ENCODE peak calls at places on chromosomes 4 and X, in four cellular contexts. Q is left ventricle myocardium inferior, X is psoas muscle, B is tibial nerve. G is an unnamed sample.
A peak's percentile ranks its signal among the peaks of the same experiment; 100 is the strongest.

GRCh38 chr4:53476232-53477037 is 99.0 kb downstream of the FIP1L1 start:
- DNase-seq in Q (no peak), X (peak; percentile 49), B (peak; percentile 25), G (no peak)

GRCh38 chrX:147602297-147602696 is 309.4 kb upstream of the FMR1 start:
- DNase-seq in B (no peak), X (no peak), Q (no peak), G (no peak)

GRCh38 chrX:724256-724655 is 93.7 kb downstream of the SHOX start:
- DNase-seq in Q (no peak), X (no peak), B (no peak), G (no peak)

GRCh38 chr4:145740796-145741195 is 60.9 kb downstream of the C4orf51 start:
- DNase-seq in B (no peak), X (no peak), Q (no peak), G (no peak)

GRCh38 chr4:124396333-124396732 is 316.2 kb downstream of the ANKRD50 start:
- DNase-seq in Q (no peak), X (no peak), B (no peak), G (no peak)

GRCh38 chr4:6852582-6852981 is 57.0 kb upstream of the TBC1D14 start:
- DNase-seq in B (no peak), X (no peak), Q (no peak), G (no peak)

GRCh38 chrX:42131856-42132255 is 208.5 kb upstream of the CASK start:
- DNase-seq in B (peak; percentile 15), Q (no peak), X (no peak), G (no peak)

GRCh38 chrX:41737065-41737464 is 13.1 kb downstream of the GPR82 start:
- DNase-seq in X (no peak), B (no peak), Q (no peak), G (no peak)

GRCh38 chrX:2185341-2186082 is 315.3 kb downstream of the DHRSX start:
- DNase-seq in Q (no peak), B (no peak), X (no peak), G (no peak)

GRCh38 chrX:150329888-150330287 is 33.2 kb upstream of the MAMLD1 start:
- DNase-seq in X (no peak), Q (no peak), B (no peak), G (no peak)

GRCh38 chr4:151250706-151251105 is 26.3 kb upstream of the PRSS48 start:
- DNase-seq in B (no peak), Q (no peak), X (no peak), G (no peak)

GRCh38 chr4:29390921-29391320 is 1329.2 kb upstream of the PCDH7 start:
- DNase-seq in X (no peak), B (no peak), Q (no peak), G (no peak)

GRCh38 chr4:83054928-83055327 is 19.9 kb downstream of the COPS4 start:
- DNase-seq in Q (no peak), B (no peak), X (no peak), G (no peak)

GRCh38 chr4:721261-722171 is 15.9 kb downstream of the PCGF3 start:
- DNase-seq in Q (no peak), B (no peak), X (no peak), G (no peak)

GRCh38 chrX:51641421-51642021 is 22.8 kb upstream of the CENPVL3 start:
- DNase-seq in B (peak; percentile 5), Q (no peak), X (no peak), G (no peak)

GRCh38 chr4:1172971-1173757 is 781 bp upstream of the SPON2 start:
- DNase-seq in X (peak; percentile 59), B (peak; percentile 61), Q (no peak), G (no peak)

GRCh38 chrX:136528645-136529315 is 3.2 kb upstream of the VGLL1 start:
- DNase-seq in Q (no peak), B (no peak), X (no peak), G (no peak)

GRCh38 chr4:95129708-95130343 is 372.1 kb downstream of the BMPR1B start:
- DNase-seq in Q (no peak), X (no peak), B (peak; percentile 89), G (no peak)

GRCh38 chr4:172042714-172043114 is 229.5 kb downstream of the GALNTL6 start:
- DNase-seq in X (no peak), Q (no peak), B (no peak), G (no peak)

GRCh38 chrX:122880952-122881351 is 303.1 kb upstream of the GRIA3 start:
- DNase-seq in B (no peak), Q (no peak), X (no peak), G (no peak)

GRCh38 chrX:96761566-96761965 is 76.9 kb downstream of the DIAPH2 start:
- DNase-seq in B (no peak), X (no peak), Q (no peak), G (no peak)

GRCh38 chr4:133355636-133356035 is 206.5 kb downstream of the PCDH10 start:
- DNase-seq in X (no peak), B (no peak), Q (no peak), G (no peak)

GRCh38 chr4:41814565-41814964 is 66.0 kb upstream of the PHOX2B start:
- DNase-seq in X (no peak), Q (no peak), B (no peak), G (no peak)

GRCh38 chr4:68272860-68273259 is 27.4 kb upstream of the TMPRSS11B start:
- DNase-seq in B (no peak), X (no peak), Q (no peak), G (no peak)

GRCh38 chr4:20249333-20249732 is 2.4 kb upstream of the SLIT2 start:
- DNase-seq in B (no peak), Q (no peak), X (no peak), G (no peak)

GRCh38 chrX:49019599-49020249 is 17.7 kb upstream of the GRIPAP1 start:
- DNase-seq in X (no peak), B (no peak), Q (no peak), G (no peak)

GRCh38 chrX:118049713-118050112 is 66.9 kb downstream of the KLHL13 start:
- DNase-seq in X (no peak), Q (no peak), B (no peak), G (no peak)

GRCh38 chrX:131827935-131828334 is 195.2 kb upstream of the STK26 start:
- DNase-seq in Q (no peak), B (no peak), X (no peak), G (no peak)

GRCh38 chrX:1542994-1543725 is 6.2 kb upstream of the P2RY8 start:
- DNase-seq in B (no peak), Q (no peak), X (no peak), G (no peak)

GRCh38 chr4:45662996-45663395 is 460.9 kb downstream of the GABRG1 start:
- DNase-seq in X (no peak), B (no peak), Q (peak; percentile 48), G (peak; percentile 76)

GRCh38 chr4:46937493-46937892 is 28.4 kb upstream of the COX7B2 start:
- DNase-seq in B (no peak), Q (no peak), X (no peak), G (no peak)

DNA sequence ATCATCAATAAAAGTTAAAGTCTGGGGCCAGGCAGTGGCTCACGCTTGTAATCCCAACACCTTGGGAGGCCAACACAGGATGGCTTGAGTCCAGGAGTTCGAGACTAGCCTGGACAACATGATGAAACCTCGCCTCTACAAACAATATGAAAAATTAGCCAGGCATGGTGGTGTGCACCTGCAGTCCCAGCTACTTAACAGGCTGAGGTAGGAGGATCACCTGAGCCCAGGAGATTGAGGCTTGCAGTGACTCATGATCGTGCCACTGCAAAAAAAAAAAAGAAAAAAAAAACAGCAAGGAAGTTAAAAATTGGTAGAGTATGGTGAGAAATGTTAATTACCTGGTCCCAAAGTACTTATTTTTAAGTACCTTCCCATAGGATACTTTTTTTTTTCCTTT is 27.5 kb downstream of the FBXW7 start:
- DNase-seq in Q (no peak), X (no peak), B (no peak), G (no peak)
- H3K4me1 ChIP-seq in Q (peaks cover 26% of the 10 kb centered on the region), X (no peaks in the 10 kb centered on the region), B (peaks cover 9% of the 10 kb centered on the region), G (no peaks in the 10 kb centered on the region)

GRCh38 chr4:81521708-81522107 is 50.0 kb upstream of the RASGEF1B start:
- DNase-seq in Q (no peak), B (no peak), X (no peak), G (no peak)
- H3K4me1 ChIP-seq in Q (no peaks in the 10 kb centered on the region), B (no peaks in the 10 kb centered on the region), X (no peaks in the 10 kb centered on the region), G (peaks cover 6% of the 10 kb centered on the region)

DNA sequence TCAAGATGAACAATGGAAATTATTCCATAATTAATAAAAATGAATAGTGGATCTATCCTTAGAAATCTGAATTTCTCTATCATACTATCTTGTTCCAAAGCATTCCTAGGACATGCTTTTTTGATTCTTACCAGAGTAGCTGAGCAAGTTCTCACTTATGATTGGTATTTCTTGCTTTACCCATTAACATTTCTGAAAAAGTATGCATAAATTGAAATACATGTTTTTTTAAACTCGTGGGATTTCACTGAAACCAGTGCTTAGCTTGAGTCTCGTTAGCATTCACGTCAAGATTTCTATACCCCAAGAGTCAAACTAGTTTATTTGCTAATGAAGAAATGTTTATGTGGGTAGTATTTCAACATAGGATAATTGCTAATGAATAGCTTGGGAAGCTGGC is 89.0 kb downstream of the ELOVL6 start:
- DNase-seq in Q (no peak), X (no peak), B (no peak), G (no peak)
- H3K4me1 ChIP-seq in Q (peaks cover 8% of the 10 kb centered on the region), X (no peaks in the 10 kb centered on the region), B (no peaks in the 10 kb centered on the region), G (peaks cover 6% of the 10 kb centered on the region)

DNA sequence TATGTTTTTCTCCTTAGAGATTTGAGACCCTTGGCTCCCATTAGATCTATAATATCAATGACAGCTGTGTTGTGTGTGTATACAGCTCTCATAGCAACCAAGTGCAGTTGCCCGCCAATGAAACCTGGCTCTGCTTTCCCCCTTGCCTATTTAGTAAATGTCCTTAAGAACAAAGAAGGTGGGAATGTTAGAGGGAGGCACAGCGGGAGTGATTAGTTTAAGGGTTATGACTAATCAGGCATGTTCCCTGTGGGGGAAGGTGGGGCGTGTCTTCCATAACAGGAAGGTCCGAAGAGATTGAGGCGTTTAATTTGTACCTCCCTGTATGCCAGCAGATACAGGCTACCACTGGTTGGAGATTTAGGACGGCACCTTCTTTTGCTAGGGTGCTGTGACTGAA is 100.5 kb upstream of the TBC1D9 start:
- DNase-seq in Q (no peak), X (no peak), B (no peak), G (peak; percentile 28)
- H3K4me1 ChIP-seq in Q (peaks cover 22% of the 10 kb centered on the region), X (peaks cover 8% of the 10 kb centered on the region), B (no peaks in the 10 kb centered on the region), G (peaks cover 9% of the 10 kb centered on the region)

GRCh38 chr4:81562093-81562492 is 90.4 kb upstream of the RASGEF1B start:
- DNase-seq in Q (no peak), B (no peak), X (no peak), G (no peak)
- H3K4me1 ChIP-seq in Q (peaks cover 21% of the 10 kb centered on the region), B (peaks cover 15% of the 10 kb centered on the region), X (no peaks in the 10 kb centered on the region), G (peaks cover 29% of the 10 kb centered on the region)

GRCh38 chr4:48043504-48043903 is 26.9 kb downstream of the NIPAL1 start:
- DNase-seq in B (no peak), X (no peak), Q (no peak), G (no peak)

GRCh38 chr4:48041535-48042137 is 25.1 kb downstream of the NIPAL1 start:
- DNase-seq in B (no peak), Q (no peak), X (no peak), G (no peak)

GRCh38 chr4:48046059-48046458 is 29.5 kb downstream of the NIPAL1 start:
- DNase-seq in Q (no peak), X (no peak), B (no peak), G (peak; percentile 50)

GRCh38 chr4:48044298-48044697 is 27.7 kb downstream of the NIPAL1 start:
- DNase-seq in X (no peak), Q (no peak), B (no peak), G (no peak)

DNA sequence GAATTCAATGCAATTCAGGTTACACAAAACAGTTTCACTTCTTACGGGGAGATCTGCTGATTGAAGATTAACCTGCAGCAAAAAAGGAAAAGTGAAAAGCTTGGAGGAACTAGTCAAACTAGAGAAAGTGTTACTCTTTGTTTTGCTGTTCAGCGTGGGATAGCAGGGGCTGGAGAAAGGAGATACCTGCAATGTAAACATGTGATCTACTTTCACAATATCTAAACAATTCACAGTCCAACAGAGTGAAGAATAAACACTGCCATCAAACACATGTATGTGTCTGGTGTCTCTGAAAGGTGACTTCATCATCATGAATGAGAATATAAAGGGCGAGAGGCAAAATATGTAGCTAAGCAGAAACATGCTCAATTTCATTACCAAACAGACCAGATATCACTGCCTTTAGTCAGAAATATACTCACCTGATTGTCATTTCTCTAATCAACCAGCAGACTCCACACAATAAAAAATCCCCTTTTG is 26.4 kb downstream of the NIPAL1 start:
- DNase-seq in Q (no peak), B (no peak), X (no peak), G (no peak)
- H3K4me1 ChIP-seq in Q (peaks cover 21% of the 10 kb centered on the region), B (peaks cover 10% of the 10 kb centered on the region), X (peaks cover 18% of the 10 kb centered on the region), G (peaks cover 16% of the 10 kb centered on the region)

G was measured in stomach.